ENCODE peak calls at places on chromosomes 7 and 10, in four cellular contexts. V, H, Z and Y are unnamed samples.

GRCh38 chr10:97463363-97464132 is 17.6 kb downstream of the ZDHHC16 start:
- DNase-seq in V (no peak), H (peak), Z (peak), Y (peak)

GRCh38 chr7:155653773-155654172 is 9.3 kb downstream of the RBM33 start:
- DNase-seq in V (no peak), H (no peak), Z (peak), Y (no peak)

GRCh38 chr7:73809454-73810090 is 21.2 kb upstream of the CLDN4 start:
- DNase-seq in V (peak), H (no peak), Z (no peak), Y (no peak)

GRCh38 chr10:17891435-17891834 is 60.3 kb upstream of the SLC39A12 start:
- DNase-seq in V (no peak), H (no peak), Z (no peak), Y (no peak)

GRCh38 chr7:129607471-129608120 is 3.9 kb upstream of the NRF1 start:
- DNase-seq in V (no peak), H (peak), Z (peak), Y (no peak)

GRCh38 chr10:13950543-13950939 is 363.8 kb downstream of the PRPF18 start:
- DNase-seq in V (no peak), H (no peak), Z (no peak), Y (no peak)

GRCh38 chr10:89604200-89604599 is 40.8 kb downstream of the PANK1 start:
- DNase-seq in V (no peak), H (no peak), Z (no peak), Y (no peak)

GRCh38 chr7:129829677-129830631 is 122.8 kb downstream of the UBE2H start:
- DNase-seq in V (no peak), H (peak), Z (peak), Y (peak)

GRCh38 chr10:130218181-130218641 is 82.0 kb downstream of the GLRX3 start:
- DNase-seq in V (no peak), H (no peak), Z (no peak), Y (no peak)

GRCh38 chr10:130425881-130426435 is 289.8 kb downstream of the GLRX3 start:
- DNase-seq in V (no peak), H (no peak), Z (no peak), Y (no peak)

GRCh38 chr7:79761876-79762429 is 308.5 kb upstream of the MAGI2 start:
- DNase-seq in V (no peak), H (peak), Z (no peak), Y (no peak)

GRCh38 chr7:157138424-157139141 is at the start of gene UBE3C:
- DNase-seq in V (peak), H (peak), Z (peak), Y (peak)

GRCh38 chr7:475951-476441 is 43.6 kb downstream of the PDGFA start:
- DNase-seq in V (peak), H (no peak), Z (no peak), Y (peak)

GRCh38 chr10:27158421-27158820 is 3.3 kb downstream of the MASTL start:
- DNase-seq in V (no peak), H (no peak), Z (no peak), Y (no peak)

GRCh38 chr10:117461766-117462423 is 80.7 kb upstream of the EMX2 start:
- DNase-seq in V (no peak), H (no peak), Z (peak), Y (no peak)

GRCh38 chr7:106893591-106893990 is 28.5 kb downstream of the PIK3CG start:
- DNase-seq in V (no peak), H (no peak), Z (no peak), Y (no peak)

GRCh38 chr10:24000271-24000813 is 208.6 kb upstream of the KIAA1217 start:
- DNase-seq in V (no peak), H (no peak), Z (no peak), Y (no peak)

GRCh38 chr7:157336383-157337315 is at the start of gene DNAJB6:
- DNase-seq in V (peak), H (peak), Z (peak), Y (peak)

DNA sequence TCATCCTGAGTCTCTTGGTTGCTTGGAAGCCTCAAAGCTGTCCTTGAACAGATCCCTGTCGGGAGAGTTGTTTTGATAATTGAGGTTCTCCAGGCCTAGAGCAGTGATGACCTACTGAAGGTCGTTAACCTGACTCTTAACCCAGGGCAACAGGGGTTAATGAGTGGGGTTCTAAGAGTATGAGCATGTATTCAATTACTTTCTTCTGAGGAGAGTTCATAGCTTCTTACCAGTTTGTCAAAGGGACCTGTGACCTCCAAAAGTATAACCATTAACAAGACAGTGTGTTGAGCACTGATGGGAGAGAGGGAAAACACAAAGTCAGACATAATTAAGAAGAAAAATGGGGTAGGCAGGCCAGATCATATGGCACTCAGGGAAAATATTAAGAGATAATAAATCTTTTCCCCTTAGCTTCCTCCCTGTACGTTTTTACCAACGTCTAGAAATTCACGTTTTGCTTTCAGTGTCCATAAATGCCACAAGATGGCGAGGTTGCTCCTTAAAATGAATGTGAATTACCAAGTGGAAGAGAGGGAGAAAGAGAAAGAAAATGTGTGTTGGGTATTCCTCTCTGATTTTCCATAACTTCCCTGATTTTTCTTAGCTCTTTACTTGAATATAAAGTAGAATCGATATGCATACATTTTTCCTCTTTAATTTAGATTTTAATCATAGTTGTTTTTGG is 97.6 kb downstream of the SUGCT start:
- DNase-seq in V (no peak), H (peak), Z (peak), Y (no peak)
- TF ChIP-seq CTCF in V (peak), H (peak), Z (peak), Y (peak)

GRCh38 chr7:92612501-92612900 is 22.3 kb upstream of the FAM133B start:
- DNase-seq in V (no peak), H (no peak), Z (no peak), Y (no peak)

GRCh38 chr7:92608380-92609322 is 18.5 kb upstream of the FAM133B start:
- DNase-seq in V (peak), H (no peak), Z (no peak), Y (no peak)

GRCh38 chr7:92611735-92612134 is 21.5 kb upstream of the FAM133B start:
- DNase-seq in V (no peak), H (no peak), Z (no peak), Y (no peak)

GRCh38 chr7:92606985-92607384 is 16.8 kb upstream of the FAM133B start:
- DNase-seq in V (no peak), H (no peak), Z (no peak), Y (no peak)

GRCh38 chr7:92609921-92610518 is 19.8 kb upstream of the FAM133B start:
- DNase-seq in V (no peak), H (no peak), Z (peak), Y (no peak)
- TF ChIP-seq CTCF in V (no peak), H (peak), Z (peak), Y (peak)

DNA sequence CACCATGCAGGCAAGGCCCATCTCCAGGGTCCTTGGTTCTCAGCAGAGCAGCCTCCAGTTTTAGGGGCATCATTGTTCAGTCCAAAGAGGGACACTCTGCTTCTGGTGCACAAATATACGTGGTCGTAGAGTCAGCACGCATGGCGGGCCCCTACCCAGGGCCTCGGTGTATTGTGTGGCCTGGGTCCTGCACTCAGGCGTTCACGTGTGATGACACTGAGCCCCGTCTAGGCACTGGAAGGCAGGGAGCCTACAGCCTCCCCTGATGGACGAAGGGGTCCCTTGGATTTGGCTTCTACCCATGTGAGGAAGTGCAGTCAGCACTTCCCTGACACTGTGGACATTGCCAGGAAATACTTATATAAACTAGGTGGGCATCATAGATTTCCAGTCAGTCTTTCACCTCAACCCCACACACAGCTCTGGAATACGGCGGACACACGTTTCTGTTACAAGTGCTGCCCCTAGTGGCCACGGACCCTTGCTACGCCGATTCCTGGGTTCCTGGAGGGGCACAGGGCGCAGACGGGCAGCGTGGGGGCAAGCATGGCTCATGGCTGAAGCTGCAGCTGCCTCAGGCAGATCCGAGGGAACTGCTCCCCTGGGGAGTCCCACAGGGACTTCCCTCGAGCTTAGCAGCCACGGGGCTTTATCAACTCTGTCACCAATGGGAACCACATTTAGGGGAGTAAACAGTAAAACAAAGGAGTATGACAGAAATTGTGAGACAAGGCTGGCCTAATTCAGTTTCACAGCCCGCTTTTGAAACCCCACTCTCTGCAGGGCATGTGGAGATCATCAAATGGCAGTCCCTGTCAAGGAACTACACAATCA is 25.4 kb downstream of the AIFM2 start:
- DNase-seq in V (peak), H (peak), Z (no peak), Y (no peak)
- TF ChIP-seq CTCF in V (peak), H (peak), Z (peak), Y (no peak)

GRCh38 chr7:30112103-30112713 is 22.6 kb upstream of the MTURN start:
- DNase-seq in V (no peak), H (no peak), Z (no peak), Y (no peak)

GRCh38 chr7:30116771-30117170 is 18.0 kb upstream of the MTURN start:
- DNase-seq in V (no peak), H (no peak), Z (peak), Y (peak)

GRCh38 chr7:30115709-30116297 is 19.0 kb upstream of the MTURN start:
- DNase-seq in V (no peak), H (no peak), Z (no peak), Y (no peak)

GRCh38 chr7:30113144-30113543 is 21.6 kb upstream of the MTURN start:
- DNase-seq in V (no peak), H (no peak), Z (no peak), Y (no peak)

GRCh38 chr7:30114536-30115258 is 20.1 kb upstream of the MTURN start:
- DNase-seq in V (no peak), H (no peak), Z (no peak), Y (no peak)
- TF ChIP-seq CTCF in V (no peak), H (no peak), Z (no peak), Y (no peak)

GRCh38 chr10:118827466-118828155 is 72.8 kb upstream of the CACUL1 start:
- DNase-seq in V (no peak), H (no peak), Z (no peak), Y (no peak)
- TF ChIP-seq CTCF in V (no peak), H (peak), Z (peak), Y (no peak)

GRCh38 chr7:42035205-42035604 is 201.8 kb downstream of the GLI3 start:
- DNase-seq in V (no peak), H (no peak), Z (peak), Y (no peak)
- TF ChIP-seq CTCF in V (no peak), H (no peak), Z (no peak), Y (no peak)

DNA sequence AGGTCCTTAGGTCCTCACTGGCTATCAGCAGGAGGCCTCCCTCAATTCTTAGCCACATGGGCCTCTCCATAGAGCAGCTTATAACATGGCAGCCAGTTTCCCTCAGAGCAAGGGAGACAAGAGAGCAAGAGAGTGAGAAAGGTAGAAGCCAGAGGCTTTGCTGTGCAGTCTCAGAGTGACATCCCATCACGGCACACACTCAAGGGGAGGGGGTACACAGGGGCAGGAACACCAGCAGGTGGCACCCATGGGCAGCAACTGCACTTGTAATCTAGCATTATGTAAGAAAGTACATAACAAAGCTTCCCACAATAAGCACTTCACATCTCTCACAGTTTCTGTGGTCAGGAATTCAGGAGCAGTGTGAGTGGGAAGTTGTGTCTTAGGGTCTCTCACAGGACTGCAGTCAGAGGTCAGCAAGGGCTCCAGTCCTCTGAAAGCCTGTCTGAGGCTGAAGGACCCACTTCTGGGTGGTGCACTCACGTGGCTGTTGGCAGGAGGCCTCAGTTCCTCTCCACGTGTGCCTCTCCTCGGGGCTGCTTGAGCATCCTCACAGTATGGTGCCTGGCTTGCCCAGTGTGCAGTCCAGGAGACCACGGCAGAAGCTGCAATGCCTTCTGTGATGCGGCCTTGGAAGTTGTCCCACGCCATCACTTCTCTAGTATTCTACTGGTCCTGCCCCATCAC is 159.4 kb downstream of the OAT start:
- DNase-seq in V (no peak), H (peak), Z (no peak), Y (no peak)
- TF ChIP-seq CTCF in V (no peak), H (peak), Z (peak), Y (no peak)